ENCODE peak calls at places on chromosomes 2 and 18, in ten cellular contexts. C is HCT116, J is GM23248, M is GM23338, T is K562, H is heart left ventricle, Q is stomach, U is tibial nerve, O is right lobe of liver, R is SJSA1. N is an unnamed sample.
A peak's percentile ranks its signal among the peaks of the same experiment; 100 is the strongest.

GRCh38 chr2:179268277-179268935 is 3.8 kb upstream of the SESTD1 start:
- DNase-seq in T (no peak), U (no peak), R (peak; percentile 86), C (no peak), O (no peak), Q (no peak), J (peak; percentile 94), M (no peak), H (no peak), N (no peak)

GRCh38 chr2:40348665-40349064 is 103.2 kb downstream of the SLC8A1 start:
- DNase-seq in R (no peak), M (no peak), T (no peak), O (no peak), U (no peak), C (no peak), Q (no peak), H (no peak), J (peak; percentile 90), N (peak; percentile 93)

GRCh38 chr18:48080546-48080945 is 150.1 kb upstream of the SMAD2 start:
- DNase-seq in Q (no peak), R (no peak), T (no peak), O (no peak), J (no peak), M (no peak), H (no peak), C (no peak), U (no peak), N (no peak)

GRCh38 chr2:113166187-113166645 is 7.6 kb upstream of the PSD4 start:
- DNase-seq in Q (no peak), J (no peak), H (no peak), O (no peak), R (no peak), C (no peak), U (no peak), T (no peak), M (no peak), N (no peak)

GRCh38 chr2:56348382-56348781 is 164.6 kb downstream of the CCDC85A start:
- DNase-seq in R (no peak), Q (no peak), U (no peak), M (no peak), T (no peak), O (no peak), J (no peak), C (no peak), H (no peak), N (no peak)

GRCh38 chr2:203737360-203737759 is 30.9 kb downstream of the CD28 start:
- DNase-seq in R (no peak), T (no peak), Q (no peak), H (no peak), C (no peak), O (no peak), U (no peak), J (peak; percentile 60), M (no peak), N (no peak)

GRCh38 chr2:10614940-10615339 is 74.8 kb downstream of the NOL10 start:
- DNase-seq in O (no peak), C (no peak), J (peak; percentile 48), Q (no peak), H (no peak), T (no peak), R (no peak), M (no peak), U (no peak), N (no peak)

GRCh38 chr2:162153608-162154224 is 1.7 kb upstream of the GCG start:
- DNase-seq in J (peak; percentile 53), H (peak; percentile 25), T (peak; percentile 15), O (peak; percentile 50), Q (peak; percentile 62), U (peak; percentile 70), R (peak; percentile 59), M (peak; percentile 77), C (peak; percentile 52), N (no peak)

GRCh38 chr2:84022810-84023431 is 436.2 kb downstream of the SUCLG1 start:
- DNase-seq in H (peak; percentile 8), O (peak; percentile 47), C (peak; percentile 66), Q (no peak), T (peak; percentile 60), M (peak; percentile 88), J (peak; percentile 53), R (peak; percentile 42), U (peak; percentile 16), N (peak; percentile 1)

GRCh38 chr2:45627911-45628310 is 16.8 kb upstream of the SRBD1 start:
- DNase-seq in R (no peak), H (no peak), C (no peak), J (peak; percentile 58), U (no peak), T (no peak), O (no peak), Q (no peak), M (no peak), N (no peak)

GRCh38 chr2:238854699-238855111 is 6.8 kb downstream of the TWIST2 start:
- DNase-seq in T (no peak), Q (no peak), C (no peak), M (peak; percentile 16), H (no peak), R (no peak), J (peak; percentile 67), U (no peak), O (no peak), N (no peak)
- H3K27me3 ChIP-seq in T (peaks cover 31% of the 10 kb centered on the region), Q (peaks cover 55% of the 10 kb centered on the region), C (peaks cover 6% of the 10 kb centered on the region), M (peaks cover 29% of the 10 kb centered on the region), H (peaks cover under 1% of the 10 kb centered on the region), R (no peaks in the 10 kb centered on the region), J (no peaks in the 10 kb centered on the region), U (no peaks in the 10 kb centered on the region), O (no peaks in the 10 kb centered on the region), N (no peaks in the 10 kb centered on the region)

GRCh38 chr18:58831610-58832009 is 33.1 kb upstream of the ZNF532 start:
- DNase-seq in C (no peak), J (peak; percentile 78), U (no peak), T (no peak), R (no peak), O (no peak), Q (no peak), M (no peak), H (no peak), N (no peak)

GRCh38 chr18:58827425-58827824 is 37.3 kb upstream of the ZNF532 start:
- DNase-seq in R (no peak), M (no peak), U (no peak), Q (no peak), H (no peak), J (no peak), C (no peak), O (no peak), T (no peak), N (no peak)

GRCh38 chr18:58828399-58829121 is 36.1 kb upstream of the ZNF532 start:
- DNase-seq in C (no peak), U (no peak), R (no peak), Q (no peak), M (no peak), J (no peak), T (no peak), O (no peak), H (no peak), N (no peak)

GRCh38 chr18:58829263-58829662 is 35.4 kb upstream of the ZNF532 start:
- DNase-seq in T (no peak), U (no peak), H (no peak), R (no peak), M (no peak), O (no peak), C (no peak), Q (no peak), J (no peak), N (no peak)

DNA sequence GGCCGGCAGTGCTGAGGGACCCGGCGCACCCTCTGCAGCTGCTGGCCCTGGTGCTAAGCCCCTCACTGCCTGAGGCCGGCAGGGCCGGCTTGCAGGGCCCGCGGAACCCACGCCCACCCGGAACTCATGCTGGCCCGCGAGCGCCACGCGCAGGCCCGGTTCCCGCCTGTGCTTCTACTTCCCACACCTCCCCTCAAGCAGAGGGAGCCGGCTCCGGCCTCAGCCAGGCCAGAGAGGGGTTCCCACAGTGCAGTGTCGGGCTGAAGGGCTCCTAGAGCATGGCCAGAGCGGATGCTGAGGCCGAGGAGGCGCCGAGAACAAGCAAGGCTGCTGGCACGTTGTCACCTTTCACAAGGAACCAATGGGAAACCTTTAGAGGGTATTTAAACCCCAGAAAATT is 36.8 kb upstream of the ZNF532 start:
- DNase-seq in Q (no peak), J (no peak), T (no peak), U (no peak), O (no peak), R (no peak), H (no peak), C (no peak), M (no peak), N (no peak)
- H3K27me3 ChIP-seq in Q (no peaks in the 10 kb centered on the region), J (no peaks in the 10 kb centered on the region), T (no peaks in the 10 kb centered on the region), U (no peaks in the 10 kb centered on the region), O (no peaks in the 10 kb centered on the region), R (no peaks in the 10 kb centered on the region), H (no peaks in the 10 kb centered on the region), C (no peaks in the 10 kb centered on the region), M (no peaks in the 10 kb centered on the region), N (no peaks in the 10 kb centered on the region)

GRCh38 chr2:68362749-68363148 is 2.3 kb upstream of the PLEK start:
- DNase-seq in Q (no peak), O (no peak), U (no peak), R (no peak), C (no peak), H (no peak), J (no peak), T (no peak), M (no peak), N (no peak)

GRCh38 chr2:68362069-68362468 is 3.0 kb upstream of the PLEK start:
- DNase-seq in R (peak; percentile 66), O (peak; percentile 83), U (peak; percentile 71), M (peak; percentile 87), C (peak; percentile 65), T (peak; percentile 88), J (peak; percentile 73), H (peak; percentile 79), Q (peak; percentile 78), N (no peak)

GRCh38 chr2:68356599-68357239 is 8.4 kb upstream of the PLEK start:
- DNase-seq in Q (no peak), J (no peak), M (no peak), C (no peak), O (no peak), T (no peak), U (no peak), R (no peak), H (no peak), N (no peak)

GRCh38 chr2:68357608-68358337 is 7.3 kb upstream of the PLEK start:
- DNase-seq in M (peak; percentile 85), H (peak; percentile 23), C (peak; percentile 51), J (peak; percentile 68), Q (no peak), T (peak; percentile 21), O (peak; percentile 50), R (no peak), U (peak; percentile 33), N (no peak)

DNA sequence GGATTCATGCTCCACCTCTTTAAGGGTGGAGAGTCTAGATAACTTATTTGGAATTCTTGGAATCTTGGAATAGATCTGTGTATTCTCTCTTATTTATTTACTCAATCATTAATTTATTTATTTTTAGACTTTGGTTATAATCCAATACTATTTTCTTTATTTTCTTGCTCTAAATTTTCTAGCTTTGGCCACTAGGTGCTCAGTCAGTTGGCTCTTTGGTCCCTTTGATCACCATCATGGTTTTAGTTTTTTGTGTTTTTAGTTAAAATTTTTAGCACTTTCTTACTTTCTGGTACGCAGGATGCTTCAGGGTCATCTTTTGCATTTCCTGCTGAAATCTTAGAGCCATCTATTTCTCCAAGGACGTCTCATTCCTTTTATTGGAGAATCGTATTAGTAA is 5.2 kb upstream of the PLEK start:
- DNase-seq in O (no peak), M (no peak), Q (no peak), J (peak; percentile 6), H (no peak), U (no peak), T (no peak), R (no peak), C (no peak), N (no peak)
- H3K27me3 ChIP-seq in O (no peaks in the 10 kb centered on the region), M (peaks cover 10% of the 10 kb centered on the region), Q (no peaks in the 10 kb centered on the region), J (no peaks in the 10 kb centered on the region), H (no peaks in the 10 kb centered on the region), U (no peaks in the 10 kb centered on the region), T (no peaks in the 10 kb centered on the region), R (no peaks in the 10 kb centered on the region), C (no peaks in the 10 kb centered on the region), N (no peaks in the 10 kb centered on the region)

GRCh38 chr2:104868081-104868806 is 14.3 kb downstream of the POU3F3 start:
- DNase-seq in H (no peak), U (no peak), J (no peak), T (no peak), O (no peak), R (no peak), M (no peak), Q (no peak), C (no peak), N (no peak)
- H3K27me3 ChIP-seq in H (peaks cover 61% of the 10 kb centered on the region), U (no peaks in the 10 kb centered on the region), J (peaks cover 34% of the 10 kb centered on the region), T (peaks cover 53% of the 10 kb centered on the region), O (peaks cover 43% of the 10 kb centered on the region), R (peaks cover 34% of the 10 kb centered on the region), M (peaks cover 100% of the 10 kb centered on the region), Q (peaks cover 100% of the 10 kb centered on the region), C (peaks cover 4% of the 10 kb centered on the region), N (peaks cover 39% of the 10 kb centered on the region)

N was measured in BJ.